ENCODE peak calls at places on chromosomes 11 and 22, in eight cellular contexts. G is ovary, D is upper lobe of right lung, M is H9, Z is fibroblast of lung, H is PC-3, W is tibial nerve, Y is tibial artery. O is an unnamed sample.
A peak's percentile ranks its signal among the peaks of the same experiment; 100 is the strongest.

GRCh38 chr11:15968461-15969130 is 387.8 kb downstream of the SOX6 start:
- DNase-seq in Z (no peak), W (peak; percentile 31), Y (no peak), D (no peak), G (no peak), M (no peak), H (no peak), O (no peak)

GRCh38 chr11:123430736-123431356 is 777 bp downstream of the GRAMD1B start:
- DNase-seq in G (peak; percentile 59), W (peak; percentile 40), Y (peak; percentile 80), Z (peak; percentile 47), M (peak; percentile 66), D (peak; percentile 89), H (peak; percentile 72), O (peak; percentile 50)

GRCh38 chr11:29093416-29093815 is 923.4 kb downstream of the KCNA4 start:
- DNase-seq in M (no peak), G (no peak), Z (peak; percentile 82), H (peak; percentile 69), D (no peak), W (no peak), Y (no peak), O (no peak)

GRCh38 chr22:36411589-36412258 is 24.0 kb upstream of the MYH9 start:
- DNase-seq in G (no peak), W (no peak), H (no peak), M (no peak), Y (no peak), Z (no peak), D (no peak), O (peak; percentile 17)

GRCh38 chr11:33564856-33565453 is 135.7 kb downstream of the C11orf91 start:
- DNase-seq in Y (no peak), D (no peak), G (no peak), W (no peak), H (no peak), Z (no peak), M (peak; percentile 45), O (no peak)

GRCh38 chr11:128776434-128777284 is 82.8 kb downstream of the FLI1 start:
- DNase-seq in D (peak; percentile 69), G (peak; percentile 32), Z (peak; percentile 45), H (peak; percentile 47), Y (no peak), M (peak; percentile 81), W (no peak), O (peak; percentile 12)

GRCh38 chr11:46414899-46415298 is 23.3 kb upstream of the CHRM4 start:
- DNase-seq in G (no peak), Y (no peak), Z (no peak), M (no peak), D (peak; percentile 6), W (no peak), H (no peak), O (no peak)

GRCh38 chr22:46457502-46458488 is 79.6 kb downstream of the CELSR1 start:
- DNase-seq in D (no peak), Y (no peak), H (no peak), Z (peak; percentile 87), W (no peak), G (no peak), M (no peak), O (no peak)

GRCh38 chr22:45302047-45302446 is 7.7 kb upstream of the FAM118A start:
- DNase-seq in W (no peak), Z (peak; percentile 79), G (no peak), D (no peak), Y (no peak), H (peak; percentile 59), M (no peak), O (no peak)

GRCh38 chr22:49922926-49923325 is 4.5 kb downstream of the CRELD2 start:
- DNase-seq in H (no peak), D (no peak), Y (no peak), W (no peak), Z (no peak), G (no peak), M (no peak), O (no peak)

GRCh38 chr11:115678942-115679341 is 174.7 kb upstream of the CADM1 start:
- DNase-seq in H (no peak), G (no peak), D (no peak), W (no peak), M (peak; percentile 74), Z (no peak), Y (no peak), O (no peak)

GRCh38 chr22:41481131-41481830 is 12.4 kb downstream of the ACO2 start:
- DNase-seq in H (peak; percentile 46), W (no peak), Y (peak; percentile 87), D (no peak), Z (peak; percentile 55), G (peak; percentile 26), M (no peak), O (no peak)

GRCh38 chr22:32904044-32904443 is 102.5 kb downstream of the TIMP3 start:
- DNase-seq in G (peak; percentile 45), Z (peak; percentile 50), W (no peak), H (peak; percentile 2), D (no peak), Y (no peak), M (peak; percentile 55), O (no peak)

GRCh38 chr11:8309862-8310261 is 46.2 kb upstream of the LMO1 start:
- DNase-seq in M (no peak), W (no peak), G (no peak), D (no peak), Z (no peak), H (peak; percentile 33), Y (no peak), O (no peak)

GRCh38 chr22:30829901-30830550 is 135.4 kb downstream of the OSBP2 start:
- DNase-seq in Z (peak; percentile 96), H (peak; percentile 97), W (no peak), D (peak; percentile 23), M (no peak), Y (no peak), G (no peak), O (no peak)

GRCh38 chr11:32658639-32659406 is 75.2 kb downstream of the EIF3M start:
- DNase-seq in W (no peak), D (no peak), Z (peak; percentile 46), M (no peak), H (peak; percentile 91), Y (no peak), G (no peak), O (no peak)

GRCh38 chr11:19958218-19958617 is 202.1 kb downstream of the DBX1 start:
- DNase-seq in G (no peak), Z (no peak), H (no peak), W (no peak), Y (no peak), M (no peak), D (no peak), O (no peak)

DNA sequence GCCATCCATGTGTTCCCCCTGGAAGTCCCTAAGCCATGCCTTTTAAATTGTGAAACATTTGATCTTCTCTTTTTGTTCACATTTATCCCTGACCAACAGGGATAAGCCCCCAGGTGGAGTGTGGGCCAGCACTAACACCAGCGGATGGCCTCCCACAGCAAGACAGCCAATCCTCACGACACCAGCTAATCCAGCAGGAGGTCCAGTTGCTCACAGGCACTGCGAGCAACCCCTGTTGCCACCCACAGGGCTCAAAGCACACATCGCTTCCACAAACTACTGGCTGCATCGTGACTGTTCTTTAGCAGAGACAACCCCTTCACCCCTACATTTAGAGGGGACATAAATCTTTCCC is 2.0 kb downstream of the PCSK7 start:
- DNase-seq in Z (no peak), H (no peak), D (no peak), W (no peak), G (no peak), Y (no peak), M (no peak), O (no peak)
- H3K27ac ChIP-seq in Z (peak overlapping the region; percentile 13), H (no peak overlapping the region), D (peak overlapping the region; percentile 36), W (no peak overlapping the region), G (no peak overlapping the region), Y (no peak overlapping the region), M (no peak overlapping the region), O (peak overlapping the region; percentile 91)

DNA sequence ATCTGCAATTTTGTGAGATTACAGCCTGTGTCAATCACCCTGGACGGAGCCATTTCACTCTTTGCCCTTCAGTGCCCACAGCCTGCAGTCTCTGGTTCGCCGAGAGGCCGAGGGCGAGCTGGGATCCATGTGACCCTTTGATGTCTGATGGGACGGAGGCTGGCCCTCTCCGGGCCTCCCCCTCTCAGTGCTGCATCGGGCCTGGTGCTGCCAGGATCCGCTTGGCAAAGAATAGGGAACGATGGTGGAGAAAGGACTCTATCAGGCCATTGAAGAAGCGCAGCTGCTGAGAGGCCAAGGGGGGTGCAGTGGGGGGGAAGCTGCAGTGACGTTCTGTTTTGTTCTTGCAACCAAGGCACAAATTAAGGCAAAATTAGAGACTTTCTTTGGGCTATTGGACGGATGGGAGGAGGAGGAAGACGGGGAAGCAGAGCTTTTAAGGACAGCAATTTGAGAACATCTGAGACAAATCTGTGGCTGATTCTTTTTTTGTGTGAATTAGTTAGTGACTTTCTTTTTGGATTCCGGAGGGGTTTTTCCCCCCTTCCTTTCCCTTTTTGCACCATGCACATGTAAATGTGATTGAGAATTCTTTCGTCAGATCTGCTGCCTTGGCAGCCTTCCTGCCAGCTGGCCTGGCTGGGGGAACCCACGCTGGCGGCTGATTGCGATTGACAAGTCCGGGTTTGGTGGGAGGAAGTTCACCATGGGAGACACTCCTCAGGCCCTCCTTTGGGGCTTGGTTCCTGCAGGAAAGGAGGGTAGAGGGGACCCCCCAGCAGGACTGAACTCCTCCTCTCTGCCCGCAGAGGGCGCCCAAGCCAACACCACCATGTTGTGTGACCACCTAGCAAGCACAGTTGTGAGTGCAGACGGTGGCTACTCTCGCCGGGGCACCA is 214.5 kb downstream of the NTM start:
- DNase-seq in Y (no peak), G (no peak), W (no peak), Z (no peak), D (no peak), H (no peak), M (peak; percentile 87), O (no peak)
- TF ChIP-seq CTCF in Y (no peak), G (no peak), W (peak; percentile 10), Z (peak; percentile 32), D (no peak), H (peak; percentile 44), M (peak; percentile 89), O (no peak)

GRCh38 chr11:101127699-101128570 is 1.7 kb downstream of the PGR start:
- DNase-seq in Y (peak; percentile 85), G (peak; percentile 49), M (peak; percentile 64), W (no peak), D (peak; percentile 65), Z (no peak), H (no peak), O (no peak)
- H3K27me3 ChIP-seq in Y (no peaks in the 10 kb centered on the region), G (no peaks in the 10 kb centered on the region), M (peaks cover 38% of the 10 kb centered on the region), W (no peaks in the 10 kb centered on the region), D (peaks cover 40% of the 10 kb centered on the region), Z (peaks cover 12% of the 10 kb centered on the region), H (peaks cover 83% of the 10 kb centered on the region), O (peaks cover 45% of the 10 kb centered on the region)

GRCh38 chr11:2202071-2202899 is 30.7 kb upstream of the TH start:
- DNase-seq in G (no peak), W (no peak), M (no peak), D (peak; percentile 84), H (peak; percentile 85), Y (no peak), Z (no peak), O (peak; percentile 2)
- H3K27ac ChIP-seq in G (no peak overlapping the region), W (no peak overlapping the region), M (no peak overlapping the region), D (no peak overlapping the region), H (peak overlapping the region; percentile 25), Y (no peak overlapping the region), Z (no peak overlapping the region), O (no peak overlapping the region)

DNA sequence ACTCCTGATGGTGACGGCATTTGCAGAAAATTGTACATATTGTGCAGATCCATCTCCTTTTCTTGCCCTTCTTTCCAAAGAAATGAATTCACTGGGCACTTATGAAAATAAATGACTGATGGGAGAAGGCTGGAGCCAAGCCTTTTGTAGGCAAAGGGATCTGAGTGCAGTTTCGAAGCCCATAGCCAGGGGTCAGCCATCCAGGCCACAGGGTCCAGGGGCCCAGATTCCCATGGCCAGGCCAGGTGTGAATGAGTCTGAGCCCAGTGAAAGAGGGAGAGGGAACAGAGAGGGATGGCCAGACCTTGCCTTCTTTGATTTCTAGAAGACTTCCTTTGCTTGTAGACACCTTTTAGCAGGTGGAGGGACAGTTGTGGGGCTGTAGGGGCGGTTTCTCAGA is 209.1 kb downstream of the KIRREL3 start:
- DNase-seq in M (peak; percentile 75), H (no peak), W (no peak), D (no peak), Y (no peak), G (no peak), Z (no peak), O (no peak)
- TF ChIP-seq CTCF in M (peak; percentile 68), H (no peak), W (no peak), D (no peak), Y (no peak), G (no peak), Z (no peak), O (no peak)